ENCODE peak calls at places on chromosomes 13 and 19, in four cellular contexts. X is IMR-90, Z is K562, H is HepG2. F is an unnamed sample.
A peak's percentile ranks its signal among the peaks of the same experiment; 100 is the strongest.

GRCh38 chr13:66864627-66865026 is 365.5 kb downstream of the PCDH9 start:
- DNase-seq in X (no peak), Z (no peak), H (no peak), F (no peak)

GRCh38 chr13:46180393-46180792 is 1.6 kb downstream of the LCP1 start:
- DNase-seq in X (no peak), Z (no peak), H (no peak), F (no peak)

GRCh38 chr13:23753523-23753922 is 135.7 kb downstream of the MIPEP start:
- DNase-seq in X (peak; percentile 68), Z (no peak), H (peak; percentile 90), F (no peak)

GRCh38 chr13:112616586-112617381 is 28.8 kb upstream of the TUBGCP3 start:
- DNase-seq in X (peak; percentile 52), Z (peak; percentile 57), H (peak; percentile 35), F (peak; percentile 51)

GRCh38 chr19:35813043-35813890 is 622 bp upstream of the PRODH2 start:
- DNase-seq in X (no peak), Z (no peak), H (no peak), F (no peak)

GRCh38 chr13:49996166-49996915 is 501 bp upstream of the TRIM13 start:
- DNase-seq in X (peak; percentile 90), Z (peak; percentile 86), H (peak; percentile 56), F (peak; percentile 52)

GRCh38 chr19:47153266-47153665 is 22.6 kb downstream of the SAE1 start:
- DNase-seq in X (no peak), Z (no peak), H (no peak), F (no peak)

GRCh38 chr13:88066847-88067246 is 395.7 kb downstream of the SLITRK5 start:
- DNase-seq in X (no peak), Z (no peak), H (no peak), F (no peak)

GRCh38 chr13:101916758-101917474 is 464.4 kb downstream of the ITGBL1 start:
- DNase-seq in X (no peak), Z (no peak), H (no peak), F (no peak)

GRCh38 chr13:23146811-23147245 is 34.0 kb upstream of the SGCG start:
- DNase-seq in X (peak; percentile 24), Z (no peak), H (no peak), F (no peak)

GRCh38 chr13:26743971-26744370 is 16.6 kb downstream of the GPR12 start:
- DNase-seq in X (no peak), Z (no peak), H (no peak), F (no peak)
- TF ChIP-seq MAZ in X (no peak), Z (no peak), H (no peak), F (no peak)

DNA sequence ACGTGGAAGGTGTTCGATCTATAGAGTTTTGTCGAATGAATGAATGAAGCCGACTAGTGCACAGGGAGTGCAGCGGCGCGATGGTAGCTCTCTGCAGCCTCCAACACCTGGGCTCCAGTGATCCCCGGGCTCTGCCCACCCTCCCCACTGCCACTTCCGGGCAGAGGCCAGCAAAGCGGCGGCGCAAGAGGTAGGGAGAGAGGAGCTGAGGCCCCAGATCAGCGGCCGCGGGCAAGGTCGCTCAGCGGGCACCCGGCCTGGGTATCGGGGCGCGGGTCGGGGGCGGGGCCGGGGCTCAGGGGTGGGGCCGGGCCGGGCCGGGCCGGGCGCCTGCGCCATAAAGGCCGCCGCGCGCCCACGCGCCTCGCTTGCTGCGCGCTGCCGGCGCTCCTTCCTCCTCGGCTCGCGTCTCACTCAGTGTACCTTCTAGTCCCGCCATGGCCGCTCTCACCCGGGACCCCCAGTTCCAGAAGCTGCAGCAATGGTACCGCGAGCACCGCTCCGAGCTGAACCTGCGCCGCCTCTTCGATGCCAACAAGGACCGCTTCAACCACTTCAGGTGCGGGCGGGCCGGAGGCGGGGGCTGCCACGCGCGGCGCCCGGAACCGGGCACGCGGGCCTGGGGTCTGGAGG is at the start of gene GPI:
- DNase-seq in X (peak; percentile 24), Z (peak; percentile 82), H (peak; percentile 61), F (peak; percentile 71)
- TF ChIP-seq MAZ in X (no peak), Z (no peak), H (no peak), F (no peak)

GRCh38 chr19:7482584-7483439 is 6.0 kb downstream of the PEX11G start:
- DNase-seq in X (no peak), Z (peak; percentile 98), H (no peak), F (no peak)
- TF ChIP-seq MAZ in X (no peak), Z (no peak), H (no peak), F (no peak)

GRCh38 chr19:16893686-16893990 is 4.8 kb downstream of the F2RL3 start:
- DNase-seq in X (no peak), Z (no peak), H (no peak), F (no peak)
- TF ChIP-seq MAZ in X (no peak), Z (no peak), H (no peak), F (no peak)

DNA sequence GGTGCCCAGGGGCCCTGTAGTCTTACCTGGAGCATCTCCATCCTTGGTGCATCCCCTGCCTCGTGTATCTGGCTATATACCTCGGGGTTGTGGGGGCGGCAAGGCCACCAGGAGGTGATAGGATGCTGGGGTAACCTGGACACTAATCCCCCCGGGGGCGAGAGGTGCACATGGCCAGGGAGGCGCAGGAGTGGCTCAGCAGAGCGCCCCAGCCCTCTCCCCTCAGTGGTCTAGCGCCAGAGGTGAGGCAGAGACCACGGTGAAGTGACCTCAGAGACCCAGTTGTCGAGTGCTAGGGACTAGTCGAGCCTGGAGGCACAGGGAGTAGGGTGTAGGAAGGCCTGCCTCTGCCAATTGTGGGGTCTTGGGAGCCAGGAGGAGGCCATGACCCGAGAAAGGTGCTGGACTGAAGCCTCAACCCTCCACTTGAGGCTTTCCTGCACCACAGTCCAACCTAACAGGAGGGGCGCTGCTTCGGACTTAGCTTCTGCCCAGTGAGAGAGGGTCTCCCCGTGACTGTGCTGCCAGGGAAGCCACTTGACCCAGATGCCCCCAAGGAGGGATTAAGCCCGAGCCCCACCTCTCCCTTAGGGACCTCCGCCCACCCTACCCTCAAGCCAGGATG is at the start of gene LHB:
- DNase-seq in X (no peak), Z (no peak), H (no peak), F (no peak)
- TF ChIP-seq MAZ in X (no peak), Z (no peak), H (no peak), F (no peak)

GRCh38 chr13:52461265-52461664 is 6.0 kb downstream of the CKAP2 start:
- DNase-seq in X (no peak), Z (no peak), H (no peak), F (no peak)

GRCh38 chr13:52454825-52455676 is at the start of gene CKAP2:
- DNase-seq in X (peak; percentile 93), Z (peak; percentile 83), H (peak; percentile 88), F (peak; percentile 76)

GRCh38 chr13:52455677-52456041 is 381 bp downstream of the CKAP2 start:
- DNase-seq in X (peak; percentile 43), Z (peak; percentile 67), H (peak; percentile 73), F (peak; percentile 53)

GRCh38 chr13:52463526-52463925 is 8.2 kb downstream of the CKAP2 start:
- DNase-seq in X (no peak), Z (no peak), H (no peak), F (no peak)

GRCh38 chr13:52459668-52460067 is 4.4 kb downstream of the CKAP2 start:
- DNase-seq in X (peak; percentile 86), Z (no peak), H (no peak), F (no peak)
- TF ChIP-seq MAZ in X (no peak), Z (no peak), H (no peak), F (no peak)

DNA sequence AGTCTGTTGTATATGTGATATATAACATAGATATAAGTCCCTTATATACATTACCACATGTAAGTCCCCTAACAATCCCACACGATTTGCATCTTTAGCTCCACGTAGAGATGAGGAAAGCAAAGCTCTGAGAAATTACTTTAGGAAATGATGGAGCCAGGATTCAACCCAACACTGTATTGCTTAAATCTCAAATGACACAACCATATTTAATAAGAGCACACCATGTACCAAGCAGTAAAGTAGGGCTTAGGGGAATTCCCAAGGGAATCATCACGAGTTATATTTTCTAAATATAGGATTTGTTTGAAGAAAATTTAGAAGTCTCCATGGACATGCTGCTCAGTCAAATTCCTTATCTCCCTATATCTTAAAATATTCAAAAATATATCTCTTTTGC is 61.3 kb upstream of the POMP start:
- DNase-seq in X (peak; percentile 60), Z (no peak), H (no peak), F (no peak)
- TF ChIP-seq MAZ in X (no peak), Z (no peak), H (no peak), F (no peak)

GRCh38 chr13:99605417-99606321 is 104.4 kb downstream of the TM9SF2 start:
- DNase-seq in X (no peak), Z (peak; percentile 17), H (peak; percentile 78), F (peak; percentile 26)
- TF ChIP-seq MAZ in X (no peak), Z (no peak), H (no peak), F (no peak)

DNA sequence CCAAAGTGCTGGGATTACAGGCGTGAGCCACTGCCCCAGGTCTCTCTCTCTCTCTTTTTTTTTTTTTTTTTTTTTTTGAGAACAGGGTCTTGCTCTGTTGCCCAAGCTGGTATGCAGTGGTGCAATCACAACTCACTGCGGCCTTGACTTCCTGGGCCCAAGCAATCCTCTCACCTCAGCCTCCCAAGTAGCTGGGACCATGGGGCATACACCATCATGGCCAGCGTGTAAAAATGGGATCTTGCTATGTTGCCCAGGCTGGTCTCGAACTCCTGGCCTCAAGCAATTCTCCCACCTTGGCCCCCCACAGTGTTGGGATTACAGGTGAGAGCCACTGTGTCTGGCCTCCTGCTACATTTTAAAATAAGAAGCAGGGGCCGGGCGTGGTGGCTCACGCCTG is 19.1 kb upstream of the FBN3 start:
- DNase-seq in X (no peak), Z (no peak), H (no peak), F (no peak)
- TF ChIP-seq MAZ in X (no peak), Z (no peak), H (no peak), F (no peak)

GRCh38 chr19:2039959-2040646 is 10.9 kb downstream of the MKNK2 start:
- DNase-seq in X (no peak), Z (no peak), H (no peak), F (no peak)
- TF ChIP-seq MAZ in X (no peak), Z (no peak), H (no peak), F (no peak)